ENCODE peak calls at places on chromosome 6, in four cellular contexts. One of them, this sample, is unnamed.

GRCh38 chr6:100924574-100924973 is 43.4 kb upstream of the ASCC3 start:
- DNase-seq in WTC11: no peak
- DNase-seq in B cell: no peak
- DNase-seq in HepG2: no peak
- DNase-seq in this sample: no peak

GRCh38 chr6:74068945-74069570 is 373.1 kb downstream of the CD109 start:
- DNase-seq in WTC11: no peak
- DNase-seq in B cell: no peak
- DNase-seq in HepG2: no peak
- DNase-seq in this sample: no peak

GRCh38 chr6:89734526-89734925 is 85.1 kb downstream of the MDN1 start:
- DNase-seq in WTC11: no peak
- DNase-seq in B cell: no peak
- DNase-seq in HepG2: no peak
- DNase-seq in this sample: no peak

GRCh38 chr6:33856655-33857054 is 52.9 kb upstream of the MLN start:
- DNase-seq in WTC11: no peak
- DNase-seq in B cell: peak; percentile 56
- DNase-seq in HepG2: no peak
- DNase-seq in this sample: no peak

GRCh38 chr6:4848382-4849068 is 72.3 kb downstream of the CDYL start:
- DNase-seq in WTC11: peak; percentile 54
- DNase-seq in B cell: peak; percentile 34
- DNase-seq in HepG2: peak; percentile 62
- DNase-seq in this sample: peak; percentile 19

GRCh38 chr6:12482386-12482785 is 192.2 kb downstream of the EDN1 start:
- DNase-seq in WTC11: no peak
- DNase-seq in B cell: no peak
- DNase-seq in HepG2: no peak
- DNase-seq in this sample: peak; percentile 12

GRCh38 chr6:593139-593906 is 63.6 kb downstream of the HUS1B start:
- DNase-seq in WTC11: peak; percentile 33
- DNase-seq in B cell: peak; percentile 78
- DNase-seq in HepG2: peak; percentile 56
- DNase-seq in this sample: peak; percentile 77

GRCh38 chr6:42777126-42777822 is 4.6 kb upstream of the BICRAL start:
- DNase-seq in WTC11: no peak
- DNase-seq in B cell: no peak
- DNase-seq in HepG2: peak; percentile 53
- DNase-seq in this sample: peak; percentile 68

GRCh38 chr6:166078294-166078693 is 89.4 kb downstream of the TBXT start:
- DNase-seq in WTC11: no peak
- DNase-seq in B cell: no peak
- DNase-seq in HepG2: no peak
- DNase-seq in this sample: no peak

GRCh38 chr6:44481765-44482164 is 94.3 kb downstream of the CDC5L start:
- DNase-seq in WTC11: no peak
- DNase-seq in B cell: no peak
- DNase-seq in HepG2: no peak
- DNase-seq in this sample: no peak

GRCh38 chr6:41093729-41094128 is 21.0 kb downstream of the NFYA start:
- DNase-seq in WTC11: no peak
- DNase-seq in B cell: no peak
- DNase-seq in HepG2: no peak
- DNase-seq in this sample: no peak

GRCh38 chr6:111667921-111668320 is 62.2 kb upstream of the TRAF3IP2 start:
- DNase-seq in WTC11: no peak
- DNase-seq in B cell: no peak
- DNase-seq in HepG2: no peak
- DNase-seq in this sample: no peak

GRCh38 chr6:50264995-50265571 is 215.4 kb upstream of the DEFB112 start:
- DNase-seq in WTC11: peak; percentile 23
- DNase-seq in B cell: no peak
- DNase-seq in HepG2: peak; percentile 9
- DNase-seq in this sample: peak; percentile 5

GRCh38 chr6:13491538-13491937 is 4.1 kb upstream of the GFOD1 start:
- DNase-seq in WTC11: no peak
- DNase-seq in B cell: no peak
- DNase-seq in HepG2: no peak
- DNase-seq in this sample: no peak

GRCh38 chr6:56520218-56520617 is 122.5 kb downstream of the DST start:
- DNase-seq in WTC11: no peak
- DNase-seq in B cell: no peak
- DNase-seq in HepG2: no peak
- DNase-seq in this sample: no peak

GRCh38 chr6:128499079-128499705 is 21.2 kb downstream of the PTPRK start:
- DNase-seq in WTC11: no peak
- DNase-seq in B cell: no peak
- DNase-seq in HepG2: peak; percentile 84
- DNase-seq in this sample: no peak

GRCh38 chr6:125871365-125871764 is 80.6 kb downstream of the NCOA7 start:
- DNase-seq in WTC11: no peak
- DNase-seq in B cell: no peak
- DNase-seq in HepG2: no peak
- DNase-seq in this sample: peak; percentile 20

GRCh38 chr6:4370066-4370465 is 234.7 kb upstream of the ECI2 start:
- DNase-seq in WTC11: no peak
- DNase-seq in B cell: no peak
- DNase-seq in HepG2: no peak
- DNase-seq in this sample: no peak

GRCh38 chr6:101662111-101662897 is 268.8 kb downstream of the GRIK2 start:
- DNase-seq in WTC11: no peak
- DNase-seq in B cell: no peak
- DNase-seq in HepG2: no peak
- DNase-seq in this sample: no peak

GRCh38 chr6:54053893-54054391 is 57.3 kb upstream of the MLIP start:
- DNase-seq in WTC11: no peak
- DNase-seq in B cell: no peak
- DNase-seq in HepG2: no peak
- DNase-seq in this sample: no peak

GRCh38 chr6:46848684-46849360 is 55.6 kb downstream of the MEP1A start:
- DNase-seq in WTC11: peak; percentile 93
- DNase-seq in B cell: peak; percentile 67
- DNase-seq in HepG2: peak; percentile 71
- DNase-seq in this sample: peak; percentile 57

GRCh38 chr6:158764188-158764849 is 54.8 kb downstream of the EZR start:
- DNase-seq in WTC11: no peak
- DNase-seq in B cell: peak; percentile 34
- DNase-seq in HepG2: no peak
- DNase-seq in this sample: no peak

GRCh38 chr6:15255481-15256414 is 9.9 kb downstream of the JARID2 start:
- DNase-seq in WTC11: no peak
- DNase-seq in B cell: peak; percentile 44
- DNase-seq in HepG2: no peak
- DNase-seq in this sample: peak; percentile 88

GRCh38 chr6:99995916-99996315 is 1.9 kb upstream of the MCHR2 start:
- DNase-seq in WTC11: no peak
- DNase-seq in B cell: no peak
- DNase-seq in HepG2: no peak
- DNase-seq in this sample: no peak

GRCh38 chr6:43368517-43369160 is 808 bp downstream of the ZNF318 start:
- DNase-seq in WTC11: peak; percentile 70
- DNase-seq in B cell: no peak
- DNase-seq in HepG2: peak; percentile 29
- DNase-seq in this sample: peak; percentile 33

GRCh38 chr6:127182501-127182900 is 64.0 kb downstream of the RSPO3 start:
- DNase-seq in WTC11: no peak
- DNase-seq in B cell: no peak
- DNase-seq in HepG2: no peak
- DNase-seq in this sample: no peak